ENCODE peak calls at places on chromosomes 13 and 19, in five cellular contexts. X, B, D, G and W are unnamed samples.

GRCh38 chr19:40542197-40542859 is 34.3 kb upstream of the SHKBP1 start:
- DNase-seq in D (no peak), G (no peak), B (no peak), X (peak), W (no peak)

GRCh38 chr13:95027638-95028037 is 273.6 kb downstream of the ABCC4 start:
- DNase-seq in D (no peak), G (no peak), B (no peak), X (no peak), W (no peak)

GRCh38 chr13:24865158-24865557 is 101.2 kb downstream of the RNF17 start:
- DNase-seq in B (no peak), D (no peak), G (no peak), X (peak), W (no peak)

GRCh38 chr13:110057052-110057451 is 249.9 kb downstream of the COL4A1 start:
- DNase-seq in X (no peak), B (no peak), D (no peak), G (no peak), W (no peak)

GRCh38 chr19:39398297-39398864 is 7.2 kb downstream of the MED29 start:
- DNase-seq in X (peak), D (no peak), G (no peak), B (no peak), W (no peak)

GRCh38 chr19:3368441-3368795 is 2.0 kb downstream of the NFIC start:
- DNase-seq in D (no peak), X (no peak), G (no peak), B (no peak), W (no peak)

GRCh38 chr19:55585658-55586339 is 5.2 kb upstream of the ZNF579 start:
- DNase-seq in B (peak), D (peak), G (peak), X (peak), W (no peak)

GRCh38 chr13:84902243-84902642 is 897.0 kb downstream of the SLITRK6 start:
- DNase-seq in X (no peak), B (no peak), G (no peak), D (no peak), W (no peak)

GRCh38 chr19:6223461-6224307 is 56.1 kb downstream of the MLLT1 start:
- DNase-seq in X (no peak), G (no peak), B (no peak), D (no peak), W (no peak)

GRCh38 chr13:94494021-94494420 is 14.5 kb upstream of the DCT start:
- DNase-seq in D (no peak), G (no peak), X (no peak), B (no peak), W (no peak)

GRCh38 chr13:24263652-24264051 is 45.7 kb upstream of the C1QTNF9 start:
- DNase-seq in D (no peak), X (peak), G (no peak), B (no peak), W (no peak)

GRCh38 chr19:35013047-35013819 is 13.1 kb downstream of the GRAMD1A start:
- DNase-seq in X (peak), D (peak), G (peak), B (peak), W (no peak)

GRCh38 chr13:87788363-87788762 is 117.2 kb downstream of the SLITRK5 start:
- DNase-seq in X (no peak), D (no peak), B (no peak), G (no peak), W (no peak)

GRCh38 chr13:111387026-111387871 is 66.8 kb downstream of the TEX29 start:
- DNase-seq in D (no peak), B (no peak), G (no peak), X (no peak), W (no peak)

GRCh38 chr13:113297370-113297871 is 382 bp downstream of the LAMP1 start:
- DNase-seq in X (no peak), D (peak), G (peak), B (no peak), W (no peak)

GRCh38 chr19:38319421-38320258 is at the start of gene KCNK6:
- DNase-seq in G (peak), D (peak), X (peak), B (peak), W (no peak)